ENCODE peak calls at places on chromosome 20, in eight cellular contexts. A is upper lobe of right lung, O is epithelial cell of esophagus, I is AG04450, K is ELR, S is astrocyte of the spinal cord, M is hypothalamus, D is psoas muscle. Q is an unnamed sample.

GRCh38 chr20:1846341-1846740 is 48.9 kb upstream of the SIRPA start:
- DNase-seq in O (no peak), I (no peak), A (no peak), K (no peak), S (no peak), D (no peak), M (no peak), Q (no peak)

GRCh38 chr20:53258741-53259140 is 286.6 kb downstream of the TSHZ2 start:
- DNase-seq in I (no peak), M (no peak), D (no peak), O (peak), S (no peak), A (no peak), K (no peak), Q (no peak)

GRCh38 chr20:2624190-2624589 is 28.2 kb upstream of the NOP56 start:
- DNase-seq in O (no peak), S (no peak), I (no peak), A (no peak), D (peak), M (no peak), K (no peak), Q (no peak)

GRCh38 chr20:37278966-37279590 is 10.4 kb upstream of the MANBAL start:
- DNase-seq in D (no peak), A (no peak), K (peak), M (no peak), O (peak), I (no peak), S (no peak), Q (no peak)

GRCh38 chr20:34022154-34022842 is 28.6 kb downstream of the RALY start:
- DNase-seq in K (peak), A (no peak), O (peak), S (no peak), I (no peak), D (no peak), M (no peak), Q (peak)

GRCh38 chr20:10074513-10074912 is 39.7 kb downstream of the ANKEF1 start:
- DNase-seq in A (no peak), D (peak), K (peak), O (peak), M (no peak), I (peak), S (peak), Q (peak)

GRCh38 chr20:19433371-19434316 is 221.2 kb downstream of the SLC24A3 start:
- DNase-seq in D (no peak), I (no peak), K (peak), S (peak), O (no peak), A (no peak), M (no peak), Q (no peak)

GRCh38 chr20:16257813-16258430 is 315.3 kb downstream of the KIF16B start:
- DNase-seq in D (no peak), K (no peak), I (no peak), A (no peak), O (no peak), M (no peak), S (no peak), Q (no peak)